ENCODE peak calls at places on chromosomes 7 and 10, in six cellular contexts. Z is stimulated activated CD8-positive, alpha-beta memory T cell treated with anti-CD3 and anti-CD28 coated beads, Interleukin-12 subunit alpha, Interleukin-12 subunit beta, amount 100 ng/mL, for 1 hour; Q is activated CD4-positive, alpha-beta T cell treated with anti-CD3 and anti-CD28 coated beads, Interleukin-2, amount 50 U/mL, for 24 hours; U is activated effector memory CD4-positive, alpha-beta T cell treated with anti-CD3 and anti-CD28 coated beads, Interleukin-2, amount 50 U/mL, for 16 hours; S is M059J; B is fibroblast of the conjunctiva. J is an unnamed sample.

GRCh38 chr7:134315679-134316538 is 821 bp downstream of the SLC35B4 start:
- DNase-seq in Z (peak), Q (no peak), U (no peak), S (peak), B (no peak), J (no peak)

GRCh38 chr7:24956021-24956420 is 24.0 kb downstream of the OSBPL3 start:
- DNase-seq in Z (no peak), Q (no peak), U (no peak), S (peak), B (no peak), J (no peak)

GRCh38 chr7:30556854-30557644 is 37.6 kb upstream of the GARS1 start:
- DNase-seq in Z (no peak), Q (no peak), U (no peak), S (peak), B (no peak), J (no peak)

GRCh38 chr7:124688991-124689390 is 76.6 kb downstream of the GPR37 start:
- DNase-seq in Z (no peak), Q (no peak), U (no peak), S (peak), B (no peak), J (no peak)

GRCh38 chr7:51026341-51026740 is 243.6 kb upstream of the GRB10 start:
- DNase-seq in Z (no peak), Q (no peak), U (no peak), S (no peak), B (no peak), J (no peak)

GRCh38 chr10:95289003-95289920 is 1.5 kb downstream of the PDLIM1 start:
- DNase-seq in Z (no peak), Q (no peak), U (no peak), S (peak), B (no peak), J (no peak)

GRCh38 chr7:107680478-107680877 is 19.9 kb downstream of the SLC26A4 start:
- DNase-seq in Z (no peak), Q (no peak), U (no peak), S (no peak), B (no peak), J (no peak)

GRCh38 chr7:71735961-71736556 is 604.1 kb downstream of the GALNT17 start:
- DNase-seq in Z (no peak), Q (no peak), U (peak), S (peak), B (peak), J (peak)

GRCh38 chr7:11155883-11156282 is 182.2 kb downstream of the PHF14 start:
- DNase-seq in Z (no peak), Q (no peak), U (no peak), S (no peak), B (no peak), J (no peak)

J was measured in amniotic stem cell.